ENCODE peak calls at places on chromosomes 11 and 22, in seven cellular contexts. C is heart right ventricle, A is endothelial cell, W is HS-5, E is pons, I is A549, H is T-helper 2 cell. Y is an unnamed sample.

GRCh38 chr22:23767673-23768548 is at the start of gene CHCHD10:
- DNase-seq in A (peak), C (peak), H (peak), W (no peak), I (peak), E (peak), Y (peak)

GRCh38 chr22:20565079-20565734 is 57.8 kb downstream of the MED15 start:
- DNase-seq in H (no peak), A (no peak), C (no peak), I (no peak), E (no peak), W (no peak), Y (no peak)

GRCh38 chr11:79232346-79232745 is 208.5 kb downstream of the TENM4 start:
- DNase-seq in A (no peak), H (no peak), C (no peak), E (no peak), I (no peak), W (no peak), Y (no peak)

GRCh38 chr22:20652130-20652529 is 121.8 kb upstream of the SERPIND1 start:
- DNase-seq in H (no peak), C (no peak), A (no peak), I (no peak), W (no peak), E (no peak), Y (no peak)

GRCh38 chr11:18791175-18792065 is at the start of gene PTPN5:
- DNase-seq in W (no peak), H (no peak), I (no peak), A (peak), C (no peak), E (no peak), Y (no peak)

GRCh38 chr11:108666373-108666772 is 1.5 kb downstream of the DDX10 start:
- DNase-seq in H (no peak), I (no peak), A (no peak), E (no peak), W (no peak), C (no peak), Y (no peak)

GRCh38 chr11:3947084-3947483 is 91.6 kb downstream of the STIM1 start:
- DNase-seq in A (no peak), E (peak), W (no peak), C (no peak), I (no peak), H (no peak), Y (no peak)

GRCh38 chr22:49214976-49215375 is 612.7 kb downstream of the BRD1 start:
- DNase-seq in C (no peak), A (no peak), H (no peak), E (no peak), I (no peak), W (no peak), Y (no peak)

GRCh38 chr11:2768471-2769408 is 68.9 kb upstream of the KCNQ1OT1 start:
- DNase-seq in C (no peak), E (no peak), A (peak), I (peak), W (peak), H (no peak), Y (no peak)

GRCh38 chr22:43273902-43274484 is 69.2 kb downstream of the SCUBE1 start:
- DNase-seq in W (peak), I (peak), C (no peak), H (no peak), A (peak), E (peak), Y (no peak)